ENCODE peak calls at places on chromosomes 5 and 9, in eight cellular contexts. T, P, K, R, I, S, W and H are unnamed samples.

GRCh38 chr5:140273401-140273877 is 29.5 kb downstream of the PFDN1 start:
- DNase-seq in S (peak), R (no peak), T (no peak), K (peak), W (no peak), P (peak), I (no peak), H (no peak)

GRCh38 chr9:91161465-91162275 is 200.0 kb downstream of the AUH start:
- DNase-seq in S (no peak), T (no peak), K (no peak), W (no peak), I (no peak), R (no peak), P (no peak), H (no peak)

GRCh38 chr9:70101265-70101664 is 57.6 kb downstream of the MAMDC2 start:
- DNase-seq in R (no peak), T (no peak), P (no peak), K (no peak), I (no peak), W (peak), S (no peak), H (no peak)

GRCh38 chr5:124908603-124909451 is 162.4 kb upstream of the ZNF608 start:
- DNase-seq in S (no peak), R (no peak), T (peak), K (peak), W (no peak), I (peak), P (peak), H (no peak)

GRCh38 chr5:143008809-143009521 is 238.8 kb downstream of the ARHGAP26 start:
- DNase-seq in S (peak), T (no peak), P (no peak), K (peak), I (peak), R (peak), W (peak), H (peak)

GRCh38 chr9:68702493-68702892 is 2.5 kb upstream of the PIP5K1B start:
- DNase-seq in K (no peak), R (no peak), S (no peak), T (no peak), I (no peak), W (peak), P (no peak), H (peak)

GRCh38 chr9:26205316-26205715 is 527.1 kb upstream of the TUSC1 start:
- DNase-seq in W (no peak), T (no peak), P (no peak), S (no peak), R (no peak), K (no peak), I (no peak), H (no peak)

GRCh38 chr5:137320056-137321045 is 178.8 kb downstream of the SPOCK1 start:
- DNase-seq in K (peak), P (peak), I (no peak), S (peak), R (peak), T (peak), W (peak), H (peak)

GRCh38 chr5:60594715-60595114 is 105.3 kb downstream of the DEPDC1B start:
- DNase-seq in W (no peak), T (no peak), R (no peak), S (no peak), P (no peak), K (no peak), I (no peak), H (no peak)

GRCh38 chr5:139299477-139299876 is 5.9 kb downstream of the MATR3 start:
- DNase-seq in I (no peak), T (no peak), S (no peak), R (no peak), P (no peak), W (no peak), K (no peak), H (no peak)